ENCODE peak calls at places on chromosomes 16 and 17, in six cellular contexts. B, I, T, D, Z and A are unnamed samples. For H3K9me3, the result is how much of the 10 kb centered on the place peaks cover.

GRCh38 chr16:80500116-80500859 is 40.5 kb upstream of the DYNLRB2 start:
- DNase-seq in B (no peak), I (no peak), T (no peak), D (no peak), Z (no peak), A (no peak)

GRCh38 chr17:10772425-10773380 is 31.2 kb downstream of the TMEM238L start:
- DNase-seq in B (no peak), I (peak), T (peak), D (no peak), Z (no peak), A (peak)

GRCh38 chr16:67961551-67961957 is 6.9 kb downstream of the SLC12A4 start:
- DNase-seq in B (no peak), I (peak), T (no peak), D (no peak), Z (no peak), A (no peak)

GRCh38 chr16:58815188-58815888 is 81.2 kb upstream of the GOT2 start:
- DNase-seq in B (no peak), I (no peak), T (no peak), D (no peak), Z (no peak), A (no peak)

GRCh38 chr17:21524211-21524591 is 148.0 kb downstream of the KCNJ12 start:
- DNase-seq in B (no peak), I (no peak), T (no peak), D (no peak), Z (no peak), A (no peak)

GRCh38 chr16:23724438-23725131 is 11.6 kb upstream of the ERN2 start:
- DNase-seq in B (no peak), I (no peak), T (no peak), D (no peak), Z (no peak), A (no peak)

GRCh38 chr17:28928061-28928460 is 23.3 kb downstream of the PHF12 start:
- DNase-seq in B (no peak), I (no peak), T (no peak), D (no peak), Z (no peak), A (peak)

GRCh38 chr17:82667668-82668000 is 19.4 kb upstream of the WDR45B start:
- DNase-seq in B (no peak), I (no peak), T (no peak), D (no peak), Z (no peak), A (no peak)

GRCh38 chr16:82603784-82604411 is 22.9 kb upstream of the CDH13 start:
- DNase-seq in B (peak), I (no peak), T (no peak), D (peak), Z (no peak), A (peak)

GRCh38 chr16:63880948-63881347 is 1240.9 kb downstream of the CDH11 start:
- DNase-seq in B (no peak), I (no peak), T (no peak), D (no peak), Z (no peak), A (no peak)

GRCh38 chr16:8950580-8951077 is 13.1 kb downstream of the USP7 start:
- DNase-seq in B (no peak), I (no peak), T (no peak), D (no peak), Z (no peak), A (no peak)

GRCh38 chr16:75058815-75059214 is 57.8 kb downstream of the LDHD start:
- DNase-seq in B (no peak), I (no peak), T (no peak), D (no peak), Z (no peak), A (no peak)

GRCh38 chr16:24730914-24731313 is 1.5 kb downstream of the TNRC6A start:
- DNase-seq in B (no peak), I (no peak), T (no peak), D (no peak), Z (no peak), A (no peak)

GRCh38 chr16:87526238-87526947 is 33.6 kb upstream of the ZCCHC14 start:
- DNase-seq in B (no peak), I (no peak), T (no peak), D (no peak), Z (no peak), A (no peak)

GRCh38 chr17:75270218-75270965 is 639 bp downstream of the MIF4GD start:
- DNase-seq in B (peak), I (peak), T (no peak), D (peak), Z (no peak), A (peak)

GRCh38 chr16:64370112-64370511 is 751.8 kb downstream of the CDH11 start:
- DNase-seq in B (no peak), I (no peak), T (no peak), D (no peak), Z (no peak), A (no peak)

GRCh38 chr17:34357398-34357797 is 1.1 kb downstream of the CCL13 start:
- DNase-seq in B (no peak), I (no peak), T (no peak), D (no peak), Z (no peak), A (no peak)

GRCh38 chr16:51940183-51940582 is 606.8 kb downstream of the TOX3 start:
- DNase-seq in B (no peak), I (no peak), T (no peak), D (no peak), Z (no peak), A (no peak)

GRCh38 chr17:79803997-79804855 is 7.3 kb upstream of the CBX8 start:
- DNase-seq in B (no peak), I (no peak), T (peak), D (no peak), Z (no peak), A (no peak)

GRCh38 chr16:84686702-84687298 is 13.0 kb upstream of the USP10 start:
- DNase-seq in B (no peak), I (peak), T (no peak), D (no peak), Z (no peak), A (no peak)

GRCh38 chr17:14320734-14321475 is 20.0 kb downstream of the HS3ST3B1 start:
- DNase-seq in B (no peak), I (no peak), T (no peak), D (no peak), Z (no peak), A (no peak)
- H3K4me3 ChIP-seq in B (no peak), I (no peak), T (no peak), D (no peak), Z (no peak), A (no peak)

DNA sequence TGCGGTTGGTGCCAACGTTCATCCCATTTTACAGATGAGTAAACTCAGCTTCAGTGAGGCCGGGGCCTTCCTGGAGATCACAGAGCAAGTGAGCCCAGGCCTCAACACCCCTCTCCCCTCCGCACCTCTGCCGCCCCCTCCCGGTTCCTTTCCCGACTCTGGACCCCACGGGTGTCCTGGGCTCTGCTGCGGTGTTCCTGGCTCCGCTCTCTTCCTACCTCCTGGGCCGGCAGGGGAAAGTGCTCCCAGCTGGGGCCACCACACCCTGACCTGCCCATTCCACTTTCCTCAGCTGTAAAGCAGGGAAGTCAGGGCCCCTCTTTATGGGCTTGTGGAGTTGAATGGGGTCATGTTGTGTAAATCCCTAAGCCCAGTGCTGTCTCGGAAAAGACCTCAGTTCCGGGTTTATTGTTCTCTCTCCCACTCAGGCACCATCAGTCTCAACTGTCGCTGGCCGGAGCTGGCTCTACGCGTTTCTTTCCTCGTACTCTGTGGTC is 21.9 kb upstream of the ACSF3 start:
- DNase-seq in B (no peak), I (no peak), T (no peak), D (no peak), Z (no peak), A (no peak)
- H3K9me3 ChIP-seq in B (under half), I (under half), T (under half), D (under half), Z (under half), A (under half)

DNA sequence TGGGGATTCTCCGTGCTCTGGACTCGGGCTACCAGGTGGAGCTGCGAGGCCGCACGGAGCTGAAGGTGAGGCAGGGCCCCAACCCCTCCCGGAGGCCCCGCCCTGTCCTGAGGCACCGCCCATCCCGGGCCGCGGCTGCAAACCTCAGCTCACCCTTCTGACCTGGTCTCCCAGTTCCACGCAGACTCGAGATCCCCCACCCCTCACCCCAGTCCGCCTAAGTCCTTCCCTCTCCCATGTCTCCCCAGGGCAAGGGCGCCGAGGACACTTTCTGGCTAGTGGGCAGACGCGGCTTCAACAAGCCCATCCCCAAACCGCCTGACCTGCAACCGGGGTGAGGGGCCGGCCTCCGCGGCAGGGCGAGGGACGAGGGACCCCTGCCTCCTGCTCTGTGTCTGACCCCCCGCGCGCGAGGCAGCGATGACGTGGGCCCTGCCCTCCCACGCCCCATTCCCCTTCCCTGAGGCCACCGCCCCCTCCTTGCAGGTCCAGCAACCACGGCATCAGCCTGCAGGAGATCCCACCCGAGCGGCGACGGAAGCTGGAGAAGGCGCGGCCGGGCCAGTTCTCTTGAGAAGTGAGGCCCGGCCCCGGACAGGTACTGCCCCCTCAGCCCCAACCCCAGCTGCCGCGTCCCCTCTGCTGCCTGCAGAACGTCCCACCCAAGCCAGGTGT is 13.7 kb downstream of the GUCY2D start:
- DNase-seq in B (peak), I (no peak), T (no peak), D (no peak), Z (no peak), A (no peak)
- H3K4me3 ChIP-seq in B (peak), I (peak), T (peak), D (peak), Z (peak), A (no peak)

DNA sequence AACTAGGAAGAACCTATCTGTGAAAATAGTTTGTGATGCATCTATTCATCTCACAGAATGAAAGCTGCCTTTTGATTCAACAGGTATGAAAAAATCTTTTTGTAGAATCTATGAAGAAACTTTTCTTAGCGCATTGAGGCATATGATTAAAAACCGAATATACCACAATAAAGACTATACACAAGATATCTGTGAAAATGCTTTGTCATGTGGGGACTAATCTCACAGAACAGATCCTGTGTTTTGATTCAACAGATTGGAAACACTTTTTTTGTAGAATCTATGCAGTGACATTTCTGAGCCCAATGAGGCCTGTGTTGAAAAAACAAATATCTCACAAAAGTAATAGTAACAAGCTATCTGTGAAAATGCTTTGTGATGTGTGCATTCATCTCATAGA is 2247.5 kb downstream of the TP53TG3F start:
- DNase-seq in B (no peak), I (no peak), T (no peak), D (no peak), Z (no peak), A (no peak)
- H3K9me3 ChIP-seq in B (under half), I (under half), T (under half), D (under half), Z (under half), A (under half)

GRCh38 chr17:44314869-44315661 is 6.7 kb downstream of the RUNDC3A start:
- DNase-seq in B (no peak), I (no peak), T (peak), D (no peak), Z (no peak), A (peak)

GRCh38 chr17:44312396-44313104 is 4.1 kb downstream of the RUNDC3A start:
- DNase-seq in B (no peak), I (no peak), T (no peak), D (no peak), Z (no peak), A (no peak)

GRCh38 chr17:44315760-44316731 is 7.6 kb downstream of the RUNDC3A start:
- DNase-seq in B (no peak), I (no peak), T (no peak), D (no peak), Z (no peak), A (no peak)

GRCh38 chr17:44314524-44314868 is 6.1 kb downstream of the RUNDC3A start:
- DNase-seq in B (no peak), I (no peak), T (no peak), D (no peak), Z (no peak), A (no peak)

GRCh38 chr17:44314031-44314430 is 5.6 kb downstream of the RUNDC3A start:
- DNase-seq in B (no peak), I (no peak), T (no peak), D (no peak), Z (no peak), A (no peak)
- H3K4me3 ChIP-seq in B (no peak), I (no peak), T (no peak), D (no peak), Z (no peak), A (no peak)